ENCODE peak calls at places on chromosomes 16 and 17, in six cellular contexts. F, E, G, N, K and V are unnamed samples.

GRCh38 chr17:4947411-4948165 is 742 bp downstream of the PFN1 start:
- DNase-seq in F (peak), E (peak), G (peak), N (peak), K (peak), V (peak)

GRCh38 chr17:18256351-18256750 is 2.2 kb downstream of the FLII start:
- DNase-seq in F (no peak), E (no peak), G (no peak), N (no peak), K (no peak), V (no peak)

GRCh38 chr16:66918803-66919568 is at the start of gene CDH16:
- DNase-seq in F (no peak), E (no peak), G (peak), N (no peak), K (no peak), V (no peak)

GRCh38 chr17:52357855-52358254 is 199.3 kb upstream of the CA10 start:
- DNase-seq in F (no peak), E (no peak), G (no peak), N (no peak), K (no peak), V (no peak)

GRCh38 chr16:75248142-75248535 is 3.3 kb downstream of the BCAR1 start:
- DNase-seq in F (no peak), E (no peak), G (no peak), N (no peak), K (no peak), V (no peak)

GRCh38 chr17:79272666-79273219 is 198.1 kb downstream of the ENGASE start:
- DNase-seq in F (no peak), E (peak), G (no peak), N (no peak), K (no peak), V (peak)

GRCh38 chr17:28901866-28902818 is 737 bp downstream of the DHRS13 start:
- DNase-seq in F (no peak), E (no peak), G (no peak), N (peak), K (no peak), V (peak)

GRCh38 chr17:78442648-78443128 is 64.2 kb downstream of the PGS1 start:
- DNase-seq in F (no peak), E (peak), G (peak), N (no peak), K (no peak), V (no peak)

GRCh38 chr17:27810211-27810901 is 10.0 kb upstream of the NOS2 start:
- DNase-seq in F (peak), E (no peak), G (no peak), N (no peak), K (no peak), V (no peak)

GRCh38 chr17:76251478-76252039 is 11.3 kb upstream of the RNF157 start:
- DNase-seq in F (no peak), E (no peak), G (peak), N (no peak), K (no peak), V (no peak)

GRCh38 chr16:8686031-8686621 is 11.7 kb downstream of the ABAT start:
- DNase-seq in F (no peak), E (no peak), G (no peak), N (peak), K (no peak), V (no peak)

GRCh38 chr17:47980516-47980915 is 9.6 kb downstream of the CDK5RAP3 start:
- DNase-seq in F (no peak), E (no peak), G (no peak), N (no peak), K (no peak), V (no peak)

GRCh38 chr16:54171855-54172537 is 114.6 kb downstream of the IRX3 start:
- DNase-seq in F (no peak), E (peak), G (peak), N (no peak), K (no peak), V (peak)

GRCh38 chr16:3479654-3480216 is 15.6 kb downstream of the C16orf90 start:
- DNase-seq in F (no peak), E (no peak), G (no peak), N (no peak), K (no peak), V (no peak)

GRCh38 chr17:4576729-4577322 is 7.5 kb upstream of the SMTNL2 start:
- DNase-seq in F (peak), E (no peak), G (no peak), N (peak), K (peak), V (peak)

GRCh38 chr17:17902877-17903276 is 66.1 kb upstream of the SREBF1 start:
- DNase-seq in F (no peak), E (no peak), G (no peak), N (no peak), K (no peak), V (no peak)

GRCh38 chr16:47143329-47143676 is 442 bp downstream of the NETO2 start:
- DNase-seq in F (peak), E (peak), G (peak), N (peak), K (peak), V (peak)

GRCh38 chr17:72662827-72663190 is 429.7 kb downstream of the SLC39A11 start:
- DNase-seq in F (no peak), E (no peak), G (no peak), N (no peak), K (no peak), V (no peak)

GRCh38 chr17:20187049-20187448 is 177.9 kb downstream of the SPECC1 start:
- DNase-seq in F (no peak), E (peak), G (no peak), N (no peak), K (no peak), V (no peak)

GRCh38 chr17:31549121-31549524 is 157.6 kb downstream of the RAB11FIP4 start:
- DNase-seq in F (no peak), E (no peak), G (no peak), N (no peak), K (no peak), V (peak)

GRCh38 chr16:89295915-89296314 is 78.4 kb downstream of the ZNF778 start:
- DNase-seq in F (no peak), E (no peak), G (no peak), N (no peak), K (no peak), V (no peak)

GRCh38 chr17:3964203-3965122 is at the start of gene ATP2A3:
- DNase-seq in F (no peak), E (no peak), G (no peak), N (no peak), K (peak), V (peak)

GRCh38 chr16:84138500-84138823 is 6.5 kb downstream of the HSDL1 start:
- DNase-seq in F (no peak), E (no peak), G (no peak), N (no peak), K (no peak), V (no peak)

DNA sequence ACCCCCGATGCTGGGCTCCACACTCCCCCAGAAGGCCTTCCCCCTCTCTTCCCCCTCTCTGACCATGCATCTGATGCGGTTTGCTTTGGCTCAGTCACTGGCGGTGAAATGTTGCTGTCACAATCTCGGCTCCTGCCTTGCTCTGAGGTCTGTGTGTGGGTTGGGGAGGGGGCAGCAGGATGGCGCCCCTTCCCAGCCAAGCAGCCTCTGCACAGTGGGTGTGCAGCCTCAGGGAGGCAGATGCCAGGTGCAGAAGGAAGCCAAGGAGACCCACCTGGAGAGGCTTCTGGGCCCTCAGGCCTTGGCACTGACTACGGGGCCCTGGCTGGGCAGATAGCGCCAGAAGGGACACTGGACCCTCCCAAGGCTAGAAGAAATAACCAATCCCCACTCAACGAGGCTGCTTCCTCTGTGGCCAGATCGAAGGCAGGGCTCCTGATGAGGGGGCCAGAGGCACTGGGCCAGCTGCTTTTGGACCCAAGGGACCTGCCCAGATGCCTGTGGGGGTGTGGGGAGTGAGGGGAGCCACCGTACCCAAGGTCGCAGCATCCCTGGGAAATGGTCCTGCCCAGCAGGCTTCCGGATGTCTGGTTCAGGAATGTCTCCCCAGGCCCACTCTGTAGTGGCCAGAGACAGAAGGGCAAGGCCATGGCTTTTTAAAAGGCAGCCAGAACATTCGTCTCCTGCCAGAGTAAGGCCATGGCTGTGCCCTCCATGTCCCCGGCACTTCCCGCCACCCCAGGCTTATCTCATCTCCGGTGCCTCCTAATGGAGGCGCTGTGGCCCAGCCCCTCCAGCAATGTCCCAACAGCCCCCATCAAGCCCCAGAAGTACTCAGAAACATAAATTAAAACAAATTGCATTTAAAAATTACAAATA is 43.4 kb upstream of the SLC38A10 start:
- DNase-seq in F (peak), E (no peak), G (no peak), N (no peak), K (peak), V (no peak)
- H2BK5ac ChIP-seq in F (no peak), E (no peak), G (no peak), N (no peak), K (peak), V (no peak)

GRCh38 chr16:65023802-65024201 is 98.1 kb downstream of the CDH11 start:
- DNase-seq in F (no peak), E (no peak), G (no peak), N (no peak), K (no peak), V (peak)

GRCh38 chr16:65024649-65025243 is 97.1 kb downstream of the CDH11 start:
- DNase-seq in F (no peak), E (peak), G (peak), N (no peak), K (no peak), V (no peak)
- H2BK120ac ChIP-seq in F (no peak), E (no peak), G (no peak), N (no peak), K (no peak), V (no peak)

GRCh38 chr17:75155191-75155601 is 884 bp upstream of the JPT1 start:
- DNase-seq in F (peak), E (no peak), G (peak), N (no peak), K (no peak), V (peak)

GRCh38 chr17:75152971-75153853 is 1.1 kb downstream of the JPT1 start:
- DNase-seq in F (peak), E (peak), G (no peak), N (no peak), K (no peak), V (peak)

GRCh38 chr17:75153854-75154194 is 488 bp downstream of the JPT1 start:
- DNase-seq in F (no peak), E (no peak), G (no peak), N (no peak), K (no peak), V (no peak)

GRCh38 chr17:75152523-75152922 is 1.8 kb downstream of the JPT1 start:
- DNase-seq in F (no peak), E (peak), G (no peak), N (no peak), K (no peak), V (no peak)

DNA sequence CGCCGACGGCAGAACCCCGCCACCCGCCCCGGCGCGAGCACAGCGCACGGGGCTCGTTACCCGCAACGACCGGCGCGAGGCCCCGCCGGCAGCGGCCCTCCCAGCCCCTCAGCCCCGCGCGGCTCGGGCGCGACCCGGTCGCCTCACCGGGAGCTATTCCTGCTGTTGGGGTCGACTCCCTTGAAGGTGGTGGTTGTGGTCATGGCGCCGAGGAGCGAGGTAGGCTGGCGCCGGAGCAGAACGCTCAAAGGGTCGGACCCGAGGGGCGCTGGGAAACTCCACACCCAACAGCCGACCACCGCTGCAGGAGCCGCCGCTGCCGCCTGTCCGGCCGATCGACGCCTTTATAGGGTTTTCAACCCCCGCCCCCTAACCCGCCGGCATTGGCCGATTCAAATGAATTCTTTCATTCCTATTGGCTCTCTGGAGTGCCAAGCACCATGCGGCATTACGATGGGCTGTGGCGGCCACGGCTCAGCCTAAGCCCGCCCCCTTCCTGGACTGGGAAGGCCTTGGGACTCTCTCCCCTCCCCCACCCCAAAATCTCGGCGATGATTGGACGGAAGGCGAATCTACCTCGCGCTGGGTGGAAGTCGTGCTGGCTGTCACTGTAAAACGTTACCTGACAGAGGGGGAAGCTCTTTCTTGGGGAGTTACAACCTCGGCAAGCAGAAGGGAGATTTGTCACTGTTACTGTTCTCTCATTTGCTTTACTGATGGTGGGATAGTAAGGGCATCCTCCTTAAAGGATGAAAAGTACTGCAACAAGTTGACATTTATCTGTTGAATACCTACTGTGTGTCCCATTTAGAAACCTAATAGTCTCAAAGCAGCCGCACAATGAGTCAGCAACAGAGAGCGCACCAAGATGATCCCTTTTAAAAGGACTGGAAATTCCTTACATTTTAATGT is at the start of gene JPT1:
- DNase-seq in F (peak), E (peak), G (peak), N (peak), K (peak), V (peak)
- H2BK5ac ChIP-seq in F (no peak), E (peak), G (peak), N (peak), K (peak), V (no peak)

DNA sequence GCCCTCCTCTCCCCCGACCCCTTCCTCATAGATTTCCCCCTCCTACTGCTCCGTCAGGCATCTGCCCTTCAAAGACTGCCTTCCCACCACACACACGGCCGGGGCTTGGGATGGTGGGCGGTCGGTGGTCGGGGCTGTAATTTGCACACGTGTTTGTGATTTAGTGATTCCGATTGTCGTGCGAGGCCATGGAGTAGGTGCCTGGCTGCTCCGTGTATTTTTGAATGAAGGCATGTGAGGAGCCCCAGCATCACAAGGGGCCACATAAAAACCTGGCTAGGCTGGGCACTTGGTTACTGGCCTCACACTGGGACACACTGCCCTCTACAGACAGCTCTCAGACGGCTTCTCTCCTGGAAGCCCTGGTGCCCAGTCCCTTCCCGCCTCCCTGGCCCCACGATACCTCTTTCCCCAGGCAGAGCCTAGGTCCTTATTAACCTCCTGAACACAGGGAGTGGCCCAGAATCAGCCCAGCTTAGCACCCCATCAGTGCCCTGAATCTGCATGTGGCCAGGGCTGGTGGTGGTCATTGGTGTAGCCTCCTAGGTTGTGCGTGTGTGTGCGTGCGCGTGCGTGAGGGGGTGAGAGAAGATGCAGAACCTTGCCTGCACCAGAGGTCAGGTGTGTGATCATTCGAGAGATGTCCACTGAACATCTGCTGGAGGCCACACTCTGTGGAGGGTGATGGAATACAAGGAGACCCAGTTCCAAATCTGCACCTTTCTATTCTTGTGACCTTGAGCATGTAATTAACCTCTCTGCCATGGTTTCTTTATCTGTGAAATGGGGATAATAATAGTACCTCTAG is 1.3 kb upstream of the SOCS1 start:
- DNase-seq in F (peak), E (peak), G (peak), N (peak), K (peak), V (peak)
- H2BK120ac ChIP-seq in F (no peak), E (peak), G (peak), N (no peak), K (peak), V (no peak)

GRCh38 chr17:44794699-44795413 is 35.2 kb downstream of the GJC1 start:
- DNase-seq in F (no peak), E (peak), G (peak), N (no peak), K (no peak), V (peak)

GRCh38 chr17:44792276-44792675 is 33.5 kb downstream of the ADAM11 start:
- DNase-seq in F (no peak), E (peak), G (no peak), N (no peak), K (no peak), V (no peak)

GRCh38 chr17:44795421-44795820 is 34.7 kb downstream of the GJC1 start:
- DNase-seq in F (no peak), E (no peak), G (no peak), N (no peak), K (no peak), V (no peak)

GRCh38 chr17:44795928-44796327 is 34.2 kb downstream of the GJC1 start:
- DNase-seq in F (no peak), E (no peak), G (no peak), N (no peak), K (no peak), V (no peak)

DNA sequence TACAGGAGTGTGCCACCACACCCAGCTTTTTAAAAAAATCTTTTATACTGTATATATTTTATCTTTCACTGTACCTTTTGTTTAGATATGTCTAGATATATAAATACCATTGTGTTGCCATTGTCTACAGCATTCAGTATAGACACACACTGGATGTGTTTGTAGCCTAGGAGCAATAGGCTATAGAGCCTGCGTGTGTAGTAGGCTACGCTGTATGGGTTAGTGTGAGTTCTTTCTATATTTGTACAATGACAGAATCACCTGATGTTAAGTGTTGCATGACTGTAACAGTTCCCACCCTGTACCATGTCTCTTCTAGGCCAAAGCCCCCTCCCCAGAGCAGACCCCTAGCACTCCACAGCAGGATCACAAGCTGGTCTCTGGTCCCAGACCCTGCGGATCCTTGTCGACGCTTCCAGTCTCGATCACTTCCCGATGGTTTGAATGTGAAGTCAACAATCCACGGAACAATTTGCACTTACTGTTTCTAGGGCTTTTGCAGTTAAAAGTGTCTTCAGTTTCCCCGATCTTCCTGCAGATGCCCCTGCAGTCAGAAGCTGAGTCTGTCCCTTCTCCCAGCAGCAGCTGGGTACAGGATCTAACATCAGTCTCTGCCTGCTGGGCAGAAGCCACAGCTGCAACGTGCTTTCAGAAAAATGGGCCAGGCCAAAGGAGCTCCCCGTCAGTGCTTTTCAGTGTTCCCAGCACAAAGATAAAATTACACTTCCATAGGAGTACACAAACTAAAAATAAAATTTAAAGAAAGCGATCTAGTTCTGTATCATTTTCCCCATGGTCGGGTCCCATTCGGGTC is 35.3 kb downstream of the ADAM11 start:
- DNase-seq in F (no peak), E (no peak), G (no peak), N (no peak), K (no peak), V (no peak)
- H2BK5ac ChIP-seq in F (no peak), E (peak), G (no peak), N (no peak), K (no peak), V (no peak)

GRCh38 chr17:2067048-2067452 is 12.1 kb downstream of the HIC1 start:
- DNase-seq in F (no peak), E (no peak), G (no peak), N (no peak), K (no peak), V (no peak)
- H2BK120ac ChIP-seq in F (no peak), E (peak), G (peak), N (no peak), K (no peak), V (no peak)

GRCh38 chr16:63735456-63735855 is 1386.4 kb downstream of the CDH11 start:
- DNase-seq in F (no peak), E (no peak), G (no peak), N (no peak), K (no peak), V (no peak)

GRCh38 chr16:63742150-63742549 is 1379.7 kb downstream of the CDH11 start:
- DNase-seq in F (no peak), E (no peak), G (no peak), N (no peak), K (no peak), V (no peak)

DNA sequence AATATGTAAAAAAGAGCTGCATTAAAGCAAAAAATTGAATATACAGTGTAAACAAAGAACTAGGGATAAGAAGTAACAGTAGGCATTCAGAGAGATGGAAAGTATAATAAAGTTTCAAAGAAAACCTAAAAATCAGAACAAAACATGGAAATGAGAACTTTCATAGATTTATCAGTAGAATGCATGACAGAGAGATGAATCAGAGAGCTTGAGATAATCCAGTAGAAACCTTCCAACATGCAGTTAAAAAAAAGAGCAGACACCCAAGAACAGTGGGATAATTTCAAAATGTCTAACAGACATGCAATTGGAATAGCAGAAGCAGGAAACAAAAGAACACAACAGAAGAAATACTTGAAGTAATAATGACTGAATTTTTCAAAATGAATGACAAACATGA is 1384.2 kb downstream of the CDH11 start:
- DNase-seq in F (no peak), E (no peak), G (no peak), N (no peak), K (no peak), V (no peak)
- H2BK5ac ChIP-seq in F (no peak), E (no peak), G (no peak), N (no peak), K (no peak), V (no peak)

GRCh38 chr16:27235055-27235937 is 32.0 kb downstream of the KDM8 start:
- DNase-seq in F (peak), E (peak), G (no peak), N (no peak), K (no peak), V (peak)
- H2BK120ac ChIP-seq in F (no peak), E (peak), G (no peak), N (no peak), K (no peak), V (no peak)